ENCODE peak calls at places on chromosomes 1 and 21, in nine cellular contexts. One of them, this sample, is unnamed. For H3K4me1, the result is how much of the 10 kb centered on the place peaks cover.

GRCh38 chr1:186617860-186618780 is 62.1 kb downstream of the PTGS2 start:
- DNase-seq in body of pancreas: no peak
- DNase-seq in heart left ventricle: peak
- DNase-seq in K562: no peak
- DNase-seq in transverse colon: peak
- DNase-seq in spleen: peak
- DNase-seq in prostate gland: no peak
- DNase-seq in stomach: peak
- DNase-seq in right lobe of liver: peak
- DNase-seq in this sample: no peak

GRCh38 chr1:92441316-92442311 is 45.1 kb downstream of the GFI1 start:
- DNase-seq in body of pancreas: peak
- DNase-seq in heart left ventricle: no peak
- DNase-seq in K562: peak
- DNase-seq in transverse colon: peak
- DNase-seq in spleen: no peak
- DNase-seq in prostate gland: peak
- DNase-seq in stomach: peak
- DNase-seq in right lobe of liver: peak
- DNase-seq in this sample: no peak

GRCh38 chr1:61455400-61455799 is 269.5 kb downstream of the TM2D1 start:
- DNase-seq in body of pancreas: no peak
- DNase-seq in heart left ventricle: no peak
- DNase-seq in K562: no peak
- DNase-seq in transverse colon: no peak
- DNase-seq in spleen: no peak
- DNase-seq in prostate gland: no peak
- DNase-seq in stomach: no peak
- DNase-seq in right lobe of liver: no peak
- DNase-seq in this sample: no peak

GRCh38 chr1:175072131-175072941 is 4.7 kb downstream of the TNN start:
- DNase-seq in body of pancreas: no peak
- DNase-seq in heart left ventricle: peak
- DNase-seq in K562: no peak
- DNase-seq in transverse colon: peak
- DNase-seq in spleen: no peak
- DNase-seq in prostate gland: no peak
- DNase-seq in stomach: no peak
- DNase-seq in right lobe of liver: no peak
- DNase-seq in this sample: peak

GRCh38 chr1:15189692-15190321 is 36.3 kb downstream of the TMEM51 start:
- DNase-seq in body of pancreas: no peak
- DNase-seq in heart left ventricle: no peak
- DNase-seq in K562: no peak
- DNase-seq in transverse colon: no peak
- DNase-seq in spleen: no peak
- DNase-seq in prostate gland: no peak
- DNase-seq in stomach: no peak
- DNase-seq in right lobe of liver: no peak
- DNase-seq in this sample: no peak

GRCh38 chr1:15764269-15764764 is 5.7 kb downstream of the FBLIM1 start:
- DNase-seq in body of pancreas: peak
- DNase-seq in heart left ventricle: no peak
- DNase-seq in K562: peak
- DNase-seq in transverse colon: peak
- DNase-seq in spleen: no peak
- DNase-seq in prostate gland: no peak
- DNase-seq in stomach: peak
- DNase-seq in right lobe of liver: no peak
- DNase-seq in this sample: no peak

GRCh38 chr1:26081267-26082019 is 14.0 kb upstream of the TRIM63 start:
- DNase-seq in body of pancreas: no peak
- DNase-seq in heart left ventricle: peak
- DNase-seq in K562: peak
- DNase-seq in transverse colon: no peak
- DNase-seq in spleen: no peak
- DNase-seq in prostate gland: no peak
- DNase-seq in stomach: no peak
- DNase-seq in right lobe of liver: no peak
- DNase-seq in this sample: no peak

GRCh38 chr21:31893841-31894240 is 21.0 kb downstream of the HUNK start:
- DNase-seq in body of pancreas: no peak
- DNase-seq in heart left ventricle: no peak
- DNase-seq in K562: no peak
- DNase-seq in transverse colon: no peak
- DNase-seq in spleen: no peak
- DNase-seq in prostate gland: no peak
- DNase-seq in stomach: no peak
- DNase-seq in right lobe of liver: no peak
- DNase-seq in this sample: no peak

GRCh38 chr1:17861685-17862084 is 106.6 kb downstream of the ACTL8 start:
- DNase-seq in body of pancreas: no peak
- DNase-seq in heart left ventricle: no peak
- DNase-seq in K562: peak
- DNase-seq in transverse colon: no peak
- DNase-seq in spleen: no peak
- DNase-seq in prostate gland: no peak
- DNase-seq in stomach: no peak
- DNase-seq in right lobe of liver: no peak
- DNase-seq in this sample: no peak

GRCh38 chr1:4596486-4596885 is 57.9 kb upstream of the AJAP1 start:
- DNase-seq in body of pancreas: no peak
- DNase-seq in heart left ventricle: no peak
- DNase-seq in K562: no peak
- DNase-seq in transverse colon: no peak
- DNase-seq in spleen: no peak
- DNase-seq in prostate gland: no peak
- DNase-seq in stomach: peak
- DNase-seq in right lobe of liver: no peak
- DNase-seq in this sample: no peak

GRCh38 chr1:41312991-41313645 is 48.1 kb upstream of the FOXO6 start:
- DNase-seq in body of pancreas: no peak
- DNase-seq in heart left ventricle: no peak
- DNase-seq in K562: no peak
- DNase-seq in transverse colon: no peak
- DNase-seq in spleen: no peak
- DNase-seq in prostate gland: no peak
- DNase-seq in stomach: no peak
- DNase-seq in right lobe of liver: no peak
- DNase-seq in this sample: peak

GRCh38 chr21:35616090-35616489 is 444.2 kb downstream of the SETD4 start:
- DNase-seq in body of pancreas: no peak
- DNase-seq in heart left ventricle: no peak
- DNase-seq in K562: no peak
- DNase-seq in transverse colon: no peak
- DNase-seq in spleen: no peak
- DNase-seq in prostate gland: no peak
- DNase-seq in stomach: no peak
- DNase-seq in right lobe of liver: no peak
- DNase-seq in this sample: no peak

GRCh38 chr1:66633128-66633527 is 99.2 kb downstream of the SGIP1 start:
- DNase-seq in body of pancreas: no peak
- DNase-seq in heart left ventricle: no peak
- DNase-seq in K562: no peak
- DNase-seq in transverse colon: no peak
- DNase-seq in spleen: no peak
- DNase-seq in prostate gland: no peak
- DNase-seq in stomach: no peak
- DNase-seq in right lobe of liver: no peak
- DNase-seq in this sample: no peak

GRCh38 chr1:54107131-54107530 is 45.7 kb downstream of the CDCP2 start:
- DNase-seq in body of pancreas: no peak
- DNase-seq in heart left ventricle: no peak
- DNase-seq in K562: no peak
- DNase-seq in transverse colon: no peak
- DNase-seq in spleen: no peak
- DNase-seq in prostate gland: no peak
- DNase-seq in stomach: no peak
- DNase-seq in right lobe of liver: no peak
- DNase-seq in this sample: no peak
- TF ChIP-seq CTCF in body of pancreas: no peak
- TF ChIP-seq CTCF in heart left ventricle: peak
- TF ChIP-seq CTCF in K562: peak
- TF ChIP-seq CTCF in transverse colon: no peak
- TF ChIP-seq CTCF in spleen: no peak
- TF ChIP-seq CTCF in prostate gland: no peak
- TF ChIP-seq CTCF in stomach: no peak
- TF ChIP-seq CTCF in right lobe of liver: no peak
- TF ChIP-seq CTCF in this sample: no peak

GRCh38 chr1:54199765-54200518 is at the start of the genes CYB5RL and MRPL37:
- DNase-seq in body of pancreas: peak
- DNase-seq in heart left ventricle: peak
- DNase-seq in K562: peak
- DNase-seq in transverse colon: peak
- DNase-seq in spleen: peak
- DNase-seq in prostate gland: peak
- DNase-seq in stomach: peak
- DNase-seq in right lobe of liver: peak
- DNase-seq in this sample: peak
- TF ChIP-seq POLR2A in body of pancreas: no peak
- TF ChIP-seq POLR2A in heart left ventricle: no peak
- TF ChIP-seq POLR2A in K562: peak
- TF ChIP-seq POLR2A in transverse colon: peak
- TF ChIP-seq POLR2A in spleen: no peak
- TF ChIP-seq POLR2A in prostate gland: peak
- TF ChIP-seq POLR2A in stomach: no peak
- TF ChIP-seq POLR2A in right lobe of liver: peak
- TF ChIP-seq POLR2A in this sample: no peak

DNA sequence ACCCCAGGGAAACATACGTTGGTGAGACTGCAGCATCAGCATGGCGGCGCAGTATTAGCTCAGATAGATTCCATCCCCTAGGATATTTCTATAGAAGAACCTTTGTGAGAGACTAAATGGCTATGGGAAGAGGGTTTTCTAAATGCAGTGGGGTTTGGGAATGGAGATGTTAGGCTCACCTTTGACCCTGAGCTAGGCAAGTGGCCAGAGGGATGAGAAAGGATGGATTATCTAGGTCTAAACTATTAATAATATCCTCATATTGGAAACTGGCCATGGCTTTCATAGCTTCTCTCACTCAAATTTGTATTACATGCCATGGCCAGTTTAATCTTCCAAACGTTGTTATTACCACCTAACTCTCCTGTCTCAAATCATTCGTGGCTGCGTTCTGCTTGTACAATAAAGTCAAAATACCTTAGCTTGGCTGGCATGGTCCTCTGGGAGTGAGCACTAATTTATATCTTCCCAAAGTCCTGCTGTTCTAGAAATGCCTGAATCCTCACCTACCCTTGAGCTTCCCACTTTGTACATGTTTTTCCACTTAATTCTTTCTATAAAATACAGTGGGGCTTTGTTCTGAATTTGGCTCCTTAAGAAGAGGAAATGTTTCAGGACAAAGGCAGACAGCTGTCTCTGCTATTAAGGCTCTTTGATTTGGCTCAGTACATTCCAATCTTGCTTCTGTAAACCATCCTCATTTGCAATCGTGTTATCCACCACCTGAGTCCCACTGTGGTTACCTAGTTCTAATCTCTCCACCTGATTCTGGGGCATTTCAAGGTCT is 31.0 kb upstream of the COG2 start:
- DNase-seq in body of pancreas: no peak
- DNase-seq in heart left ventricle: no peak
- DNase-seq in K562: no peak
- DNase-seq in transverse colon: no peak
- DNase-seq in spleen: no peak
- DNase-seq in prostate gland: no peak
- DNase-seq in stomach: no peak
- DNase-seq in right lobe of liver: no peak
- DNase-seq in this sample: no peak
- H3K4me1 ChIP-seq in body of pancreas: under half
- H3K4me1 ChIP-seq in heart left ventricle: under half
- H3K4me1 ChIP-seq in K562: under half
- H3K4me1 ChIP-seq in transverse colon: under half
- H3K4me1 ChIP-seq in spleen: under half
- H3K4me1 ChIP-seq in prostate gland: under half
- H3K4me1 ChIP-seq in stomach: under half
- H3K4me1 ChIP-seq in right lobe of liver: under half
- H3K4me1 ChIP-seq in this sample: under half

GRCh38 chr1:96878640-96879039 is 157.1 kb downstream of the PTBP2 start:
- DNase-seq in body of pancreas: no peak
- DNase-seq in heart left ventricle: no peak
- DNase-seq in K562: no peak
- DNase-seq in transverse colon: no peak
- DNase-seq in spleen: no peak
- DNase-seq in prostate gland: no peak
- DNase-seq in stomach: no peak
- DNase-seq in right lobe of liver: no peak
- DNase-seq in this sample: no peak

DNA sequence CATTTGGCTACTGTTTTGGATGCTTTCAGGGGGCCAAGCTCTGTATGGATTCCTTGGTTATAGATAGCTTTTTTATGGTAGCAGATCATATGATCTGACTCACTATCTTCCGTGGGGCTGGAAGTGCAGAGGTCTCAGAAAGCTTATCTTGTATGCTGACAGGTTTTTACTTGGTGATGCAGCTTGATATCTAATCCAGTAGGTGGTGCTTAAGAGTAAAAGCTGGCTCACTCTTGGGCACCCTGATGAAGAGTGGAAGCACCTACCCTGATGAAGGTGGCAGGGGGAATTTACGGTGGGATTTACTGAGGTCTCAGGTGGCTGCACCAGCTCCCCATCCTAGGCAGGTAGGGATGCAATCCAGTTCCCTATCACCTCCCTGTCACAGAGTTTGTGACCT is 151.2 kb downstream of the PTBP2 start:
- DNase-seq in body of pancreas: no peak
- DNase-seq in heart left ventricle: no peak
- DNase-seq in K562: no peak
- DNase-seq in transverse colon: no peak
- DNase-seq in spleen: no peak
- DNase-seq in prostate gland: no peak
- DNase-seq in stomach: no peak
- DNase-seq in right lobe of liver: no peak
- DNase-seq in this sample: no peak
- TF ChIP-seq CTCF in body of pancreas: no peak
- TF ChIP-seq CTCF in heart left ventricle: no peak
- TF ChIP-seq CTCF in K562: no peak
- TF ChIP-seq CTCF in transverse colon: no peak
- TF ChIP-seq CTCF in spleen: no peak
- TF ChIP-seq CTCF in prostate gland: no peak
- TF ChIP-seq CTCF in stomach: no peak
- TF ChIP-seq CTCF in right lobe of liver: peak
- TF ChIP-seq CTCF in this sample: no peak

This sample was measured in esophagus muscularis mucosa.